ENCODE peak calls at places on chromosomes 12 and 14, in nine cellular contexts. R, O, E, K, I, H, Z, Q and L are unnamed samples.
A peak's percentile ranks its signal among the peaks of the same experiment; 100 is the strongest.

GRCh38 chr12:132043770-132044467 is 94.2 kb downstream of the EP400 start:
- DNase-seq in R (no peak), O (no peak), E (no peak), K (no peak), I (no peak), H (no peak), Z (no peak), Q (no peak), L (no peak)

GRCh38 chr14:50647753-50648152 is 20.4 kb downstream of the SAV1 start:
- DNase-seq in R (no peak), O (no peak), E (no peak), K (peak; percentile 68), I (no peak), H (no peak), Z (peak; percentile 80), Q (no peak), L (no peak)

GRCh38 chr14:99401624-99402282 is 78.9 kb downstream of the SETD3 start:
- DNase-seq in R (peak; percentile 35), O (no peak), E (no peak), K (no peak), I (no peak), H (no peak), Z (no peak), Q (no peak), L (no peak)

GRCh38 chr12:42741771-42742510 is 152.4 kb upstream of the PRICKLE1 start:
- DNase-seq in R (no peak), O (no peak), E (peak; percentile 84), K (peak; percentile 75), I (no peak), H (no peak), Z (peak; percentile 84), Q (no peak), L (no peak)

GRCh38 chr12:92065664-92066063 is 80.0 kb downstream of the BTG1 start:
- DNase-seq in R (no peak), O (no peak), E (no peak), K (no peak), I (no peak), H (no peak), Z (no peak), Q (no peak), L (no peak)

GRCh38 chr12:78490841-78491240 is 373.7 kb upstream of the SYT1 start:
- DNase-seq in R (no peak), O (no peak), E (peak; percentile 12), K (no peak), I (no peak), H (no peak), Z (peak; percentile 1), Q (no peak), L (no peak)

GRCh38 chr12:92466391-92467305 is 236.1 kb upstream of the PLEKHG7 start:
- DNase-seq in R (no peak), O (no peak), E (no peak), K (peak; percentile 52), I (no peak), H (peak; percentile 14), Z (peak; percentile 62), Q (peak; percentile 52), L (peak; percentile 17)

GRCh38 chr14:81221579-81222102 is 882 bp upstream of the GTF2A1 start:
- DNase-seq in R (no peak), O (no peak), E (peak; percentile 38), K (no peak), I (no peak), H (no peak), Z (peak; percentile 5), Q (no peak), L (no peak)

GRCh38 chr12:92899388-92900001 is 29.6 kb downstream of the EEA1 start:
- DNase-seq in R (peak; percentile 85), O (peak; percentile 82), E (peak; percentile 98), K (peak; percentile 98), I (peak; percentile 74), H (peak; percentile 79), Z (peak; percentile 99), Q (peak; percentile 87), L (peak; percentile 98)

GRCh38 chr14:62420853-62421252 is 624.4 kb downstream of the KCNH5 start:
- DNase-seq in R (no peak), O (no peak), E (peak; percentile 6), K (no peak), I (no peak), H (no peak), Z (no peak), Q (no peak), L (no peak)

DNA sequence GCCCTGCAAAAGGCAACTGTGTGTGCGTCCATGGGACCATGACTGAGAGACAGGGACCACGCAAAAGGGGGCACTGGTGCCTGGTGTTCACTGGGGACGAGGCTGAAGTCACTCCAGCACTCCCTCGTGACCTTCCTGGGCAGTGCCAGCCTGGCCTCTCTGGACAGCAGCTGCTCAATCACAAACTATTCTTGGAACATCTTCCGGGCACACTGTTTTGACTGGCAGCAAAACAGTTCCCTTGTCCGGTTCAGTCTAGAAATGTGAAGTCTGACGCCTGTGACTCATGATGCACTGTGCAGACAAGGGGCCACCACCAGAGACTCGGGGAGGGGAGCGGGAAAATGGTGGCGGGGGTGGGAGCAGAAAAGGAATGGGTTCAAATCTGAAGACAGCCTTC is 20.8 kb downstream of the SNRNP35 start:
- DNase-seq in R (no peak), O (no peak), E (peak; percentile 42), K (no peak), I (no peak), H (peak; percentile 71), Z (peak; percentile 18), Q (peak; percentile 92), L (no peak)
- H3K4me3 ChIP-seq in R (no peak overlapping the region), O (no peak overlapping the region), E (no peak overlapping the region), K (no peak overlapping the region), I (no peak overlapping the region), H (no peak overlapping the region), Z (no peak overlapping the region), Q (peak overlapping the region; percentile 44), L (no peak overlapping the region)

DNA sequence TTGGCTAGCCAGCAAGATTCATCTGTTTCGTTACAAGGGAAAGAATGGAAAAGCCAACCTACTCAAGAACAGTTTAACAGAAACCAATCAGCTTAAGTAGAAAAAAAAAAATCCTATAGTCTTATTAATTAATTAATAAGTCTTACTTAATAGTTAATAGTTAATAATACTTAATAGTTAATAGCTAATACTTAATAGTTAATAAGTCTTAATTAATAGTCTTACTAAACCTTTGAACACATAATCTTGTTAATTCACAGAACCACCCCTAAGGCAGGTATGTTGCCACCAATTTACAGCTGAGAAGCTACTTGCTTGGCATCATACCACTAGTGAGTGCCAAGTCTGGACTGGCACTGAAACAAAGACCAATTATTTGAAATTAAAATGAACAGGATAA is 19.9 kb downstream of the MFAP5 start:
- DNase-seq in R (no peak), O (no peak), E (no peak), K (no peak), I (no peak), H (no peak), Z (no peak), Q (no peak), L (no peak)
- TF ChIP-seq CTCF in R (no peak), O (no peak), E (no peak), K (no peak), I (no peak), H (no peak), Z (no peak), Q (no peak), L (no peak)

DNA sequence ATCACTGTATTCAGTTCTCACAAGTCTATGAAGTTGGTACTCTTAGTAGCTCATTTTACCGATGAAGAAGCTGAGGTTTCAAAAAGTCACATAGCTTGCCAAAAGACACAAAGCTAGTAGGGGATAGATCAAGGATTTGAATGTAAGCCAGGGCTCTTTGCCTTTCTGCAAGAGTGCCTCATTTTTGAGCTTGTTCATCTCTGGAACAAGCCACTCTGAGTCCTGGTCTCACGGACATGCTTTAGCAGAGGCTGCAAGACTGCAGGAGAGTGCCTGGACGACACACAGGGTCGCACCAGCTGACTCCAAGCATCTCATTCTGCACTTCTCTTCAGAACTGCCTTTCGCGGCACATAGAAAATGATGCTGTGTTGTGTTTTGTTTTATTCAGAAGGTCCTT is 3.7 kb downstream of the NUAK1 start:
- DNase-seq in R (no peak), O (no peak), E (peak; percentile 73), K (peak; percentile 42), I (no peak), H (no peak), Z (peak; percentile 41), Q (no peak), L (no peak)
- H3K4me3 ChIP-seq in R (no peak overlapping the region), O (peak overlapping the region; percentile 83), E (no peak overlapping the region), K (no peak overlapping the region), I (peak overlapping the region; percentile 6), H (peak overlapping the region; percentile 79), Z (no peak overlapping the region), Q (peak overlapping the region; percentile 91), L (no peak overlapping the region)

GRCh38 chr12:95265765-95266164 is 48.2 kb downstream of the VEZT start:
- DNase-seq in R (no peak), O (no peak), E (no peak), K (no peak), I (no peak), H (no peak), Z (no peak), Q (no peak), L (no peak)
- TF ChIP-seq CTCF in R (no peak), O (no peak), E (no peak), K (no peak), I (no peak), H (no peak), Z (no peak), Q (no peak), L (no peak)

DNA sequence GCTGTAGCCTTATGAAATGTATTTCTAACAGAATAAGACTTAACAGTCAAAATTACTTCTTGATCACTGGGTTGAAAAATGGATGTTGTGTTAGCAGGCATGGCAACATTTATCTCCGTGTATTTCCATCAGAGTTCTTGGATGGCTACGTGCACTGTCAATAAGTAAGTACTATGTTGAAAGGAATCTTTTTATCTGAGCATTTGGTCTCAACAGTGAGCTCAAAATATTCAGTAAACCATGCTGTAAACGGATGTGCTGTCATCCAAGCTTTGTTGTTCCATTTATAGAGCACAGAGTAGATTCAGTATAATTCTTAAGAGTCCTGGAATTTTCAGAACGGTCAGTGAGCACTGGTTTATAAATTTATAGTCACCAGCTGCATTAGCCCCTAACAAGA is 15.5 kb downstream of the SCAF11 start:
- DNase-seq in R (no peak), O (no peak), E (no peak), K (no peak), I (no peak), H (no peak), Z (no peak), Q (no peak), L (no peak)
- H3K4me3 ChIP-seq in R (no peak overlapping the region), O (no peak overlapping the region), E (no peak overlapping the region), K (no peak overlapping the region), I (no peak overlapping the region), H (no peak overlapping the region), Z (no peak overlapping the region), Q (no peak overlapping the region), L (no peak overlapping the region)

DNA sequence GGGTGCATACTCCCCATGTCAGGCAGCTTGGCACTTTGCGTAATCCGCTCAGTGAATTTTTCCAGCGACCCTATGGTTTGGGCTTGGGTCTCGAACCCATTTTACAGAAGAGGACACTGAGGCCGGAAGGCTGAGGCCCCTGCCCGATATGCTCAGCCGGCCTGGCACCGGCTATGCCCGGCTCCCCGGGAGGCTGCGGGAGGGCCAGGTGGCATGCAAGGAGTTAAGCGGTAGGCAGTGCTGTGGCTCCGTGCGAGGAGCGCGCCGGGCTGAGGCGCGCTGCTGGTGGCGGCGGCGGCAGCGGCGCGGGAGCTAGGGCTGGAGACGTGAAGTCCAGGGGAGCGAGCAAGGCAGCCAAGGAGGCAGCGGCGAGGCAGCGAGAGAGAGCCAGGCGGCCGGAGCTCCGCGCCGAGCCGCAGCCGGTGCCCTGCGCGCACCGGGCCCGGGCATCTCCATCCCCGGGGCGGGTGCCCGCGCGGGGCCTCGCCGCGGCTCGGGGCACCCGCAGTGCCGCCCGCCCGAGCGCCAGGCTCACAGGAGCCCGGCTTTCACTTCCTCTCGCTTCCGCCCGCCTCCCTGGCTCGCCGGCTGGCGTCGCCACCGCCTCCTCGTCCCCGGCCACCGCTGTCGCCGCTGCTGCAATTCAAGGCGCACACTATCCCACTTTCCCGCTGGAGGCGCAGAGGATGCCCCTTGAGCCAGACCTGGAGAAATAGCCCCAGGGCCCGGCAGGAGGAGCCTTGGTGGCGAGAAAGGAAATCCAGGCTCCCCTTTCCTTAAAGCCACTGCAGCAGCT is at the start of gene WSCD2:
- DNase-seq in R (peak; percentile 9), O (no peak), E (peak; percentile 19), K (no peak), I (peak; percentile 15), H (peak; percentile 16), Z (no peak), Q (peak; percentile 62), L (peak; percentile 27)
- TF ChIP-seq CTCF in R (peak; percentile 35), O (peak; percentile 10), E (peak; percentile 14), K (no peak), I (no peak), H (peak; percentile 42), Z (no peak), Q (no peak), L (no peak)